ENCODE peak calls at places on chromosome 16, in four cellular contexts. F is HepG2, Y is K562, Z is GM12878. P is an unnamed sample.

GRCh38 chr16:16137110-16137509 is 86.2 kb downstream of the ABCC6 start:
- DNase-seq in F (no peak), Y (no peak), Z (no peak), P (no peak)

GRCh38 chr16:72099377-72099818 is 5.8 kb downstream of the DHX38 start:
- DNase-seq in F (peak; percentile 81), Y (peak; percentile 72), Z (peak; percentile 13), P (peak; percentile 87)

GRCh38 chr16:83701494-83701893 is 106.3 kb upstream of the HSBP1 start:
- DNase-seq in F (peak; percentile 33), Y (peak; percentile 63), Z (no peak), P (peak; percentile 29)

GRCh38 chr16:2194852-2195315 is 1.5 kb downstream of the CASKIN1 start:
- DNase-seq in F (peak; percentile 67), Y (peak; percentile 73), Z (peak; percentile 11), P (peak; percentile 82)

GRCh38 chr16:64925166-64925565 is 196.7 kb downstream of the CDH11 start:
- DNase-seq in F (no peak), Y (no peak), Z (no peak), P (no peak)

GRCh38 chr16:11972128-11972527 is 4.4 kb upstream of the SNX29 start:
- DNase-seq in F (peak; percentile 72), Y (no peak), Z (no peak), P (no peak)

GRCh38 chr16:81140930-81141780 is 45.0 kb upstream of the GCSH start:
- DNase-seq in F (peak; percentile 82), Y (peak; percentile 57), Z (no peak), P (no peak)

GRCh38 chr16:89593841-89594240 is 18.3 kb downstream of the CPNE7 start:
- DNase-seq in F (no peak), Y (no peak), Z (no peak), P (no peak)

GRCh38 chr16:11356573-11357331 is 11.5 kb downstream of the RMI2 start:
- DNase-seq in F (peak; percentile 81), Y (peak; percentile 79), Z (no peak), P (peak; percentile 74)

GRCh38 chr16:66660422-66661209 is 35.9 kb downstream of the CMTM4 start:
- DNase-seq in F (peak; percentile 84), Y (peak; percentile 89), Z (no peak), P (peak; percentile 84)

GRCh38 chr16:11530171-11530940 is 56.4 kb downstream of the LITAF start:
- DNase-seq in F (peak; percentile 27), Y (no peak), Z (no peak), P (peak; percentile 59)

GRCh38 chr16:81693467-81694303 is 85.4 kb upstream of the PLCG2 start:
- DNase-seq in F (no peak), Y (no peak), Z (no peak), P (no peak)

GRCh38 chr16:49353650-49354049 is 20.0 kb upstream of the C16orf78 start:
- DNase-seq in F (no peak), Y (no peak), Z (no peak), P (no peak)

GRCh38 chr16:56013962-56014552 is 138.9 kb upstream of the CES5A start:
- DNase-seq in F (peak; percentile 45), Y (peak; percentile 20), Z (no peak), P (no peak)

GRCh38 chr16:88423448-88423850 is 29.6 kb upstream of the ZFPM1 start:
- DNase-seq in F (no peak), Y (peak; percentile 28), Z (no peak), P (no peak)

GRCh38 chr16:88421301-88421700 is 31.8 kb upstream of the ZFPM1 start:
- DNase-seq in F (no peak), Y (no peak), Z (no peak), P (no peak)

GRCh38 chr16:88420496-88420895 is 32.6 kb upstream of the ZFPM1 start:
- DNase-seq in F (no peak), Y (no peak), Z (no peak), P (no peak)

GRCh38 chr16:88422733-88423447 is 30.2 kb upstream of the ZFPM1 start:
- DNase-seq in F (no peak), Y (no peak), Z (no peak), P (no peak)

DNA sequence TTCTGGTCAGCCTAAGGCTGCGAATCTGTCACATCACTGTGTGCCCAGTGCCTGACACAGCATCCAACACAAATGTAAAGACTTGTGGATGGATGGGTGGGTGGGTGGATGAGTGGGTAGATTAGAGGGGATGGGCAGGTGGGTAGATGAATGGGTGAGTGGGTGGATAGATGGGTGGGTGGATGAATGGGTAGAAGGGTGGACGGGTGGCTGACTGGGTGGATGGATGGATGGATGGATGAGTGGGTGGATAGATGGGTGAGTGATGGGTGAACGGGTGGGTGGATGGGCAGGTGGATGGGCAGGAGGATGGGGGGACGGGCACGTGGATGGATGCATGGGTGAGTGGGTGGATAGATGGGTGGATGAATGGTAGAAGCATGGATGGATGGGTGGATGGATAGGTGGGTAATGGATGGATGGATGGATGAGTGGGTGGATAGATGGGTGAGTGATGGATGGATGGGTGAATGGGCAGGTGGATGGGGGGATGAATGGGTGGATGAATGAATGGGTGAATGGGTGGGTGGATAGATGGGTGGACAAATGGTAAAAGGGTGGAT is 31.1 kb upstream of the ZFPM1 start:
- DNase-seq in F (no peak), Y (no peak), Z (no peak), P (no peak)
- TF ChIP-seq CHD4 in F (no peak), Y (no peak), Z (no peak), P (no peak)

GRCh38 chr16:3664187-3664896 is 9.9 kb downstream of the DNASE1 start:
- DNase-seq in F (no peak), Y (no peak), Z (no peak), P (no peak)
- TF ChIP-seq CHD4 in F (no peak), Y (no peak), Z (no peak), P (no peak)

GRCh38 chr16:85125570-85126382 is 13.5 kb upstream of the CIBAR2 start:
- DNase-seq in F (no peak), Y (no peak), Z (no peak), P (no peak)
- TF ChIP-seq CHD4 in F (no peak), Y (no peak), Z (no peak), P (no peak)

GRCh38 chr16:57611184-57611583 is 17.2 kb upstream of the ADGRG1 start:
- DNase-seq in F (no peak), Y (no peak), Z (no peak), P (peak; percentile 49)
- TF ChIP-seq CHD4 in F (no peak), Y (no peak), Z (no peak), P (no peak)

DNA sequence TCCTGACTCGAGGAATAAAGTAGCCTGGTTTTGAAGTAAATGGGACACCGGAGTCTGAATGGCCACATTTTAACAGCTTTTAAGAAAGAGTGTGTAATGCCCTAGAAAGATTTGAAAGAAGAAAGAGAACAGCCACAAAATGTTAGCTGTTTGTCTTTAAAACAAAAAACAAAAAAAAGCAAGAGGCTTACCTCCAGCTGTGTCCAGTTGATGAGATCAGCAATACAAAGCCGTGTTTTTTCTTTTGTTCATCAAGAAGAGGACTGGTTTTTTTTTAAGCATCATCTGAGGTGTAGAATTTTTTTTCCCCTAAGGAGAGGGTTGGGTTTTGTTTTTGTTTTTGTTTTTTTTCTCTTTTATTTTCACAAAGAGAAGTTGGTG is 58.8 kb downstream of the NKD1 start:
- DNase-seq in F (no peak), Y (no peak), Z (no peak), P (no peak)
- TF ChIP-seq CHD4 in F (no peak), Y (no peak), Z (no peak), P (no peak)

GRCh38 chr16:48062681-48063080 is 93.1 kb downstream of the ABCC12 start:
- DNase-seq in F (no peak), Y (no peak), Z (no peak), P (no peak)
- TF ChIP-seq CHD4 in F (no peak), Y (no peak), Z (no peak), P (no peak)

GRCh38 chr16:22220076-22220453 is 14.0 kb downstream of the EEF2K start:
- DNase-seq in F (no peak), Y (no peak), Z (no peak), P (no peak)
- TF ChIP-seq CHD4 in F (no peak), Y (no peak), Z (no peak), P (no peak)

DNA sequence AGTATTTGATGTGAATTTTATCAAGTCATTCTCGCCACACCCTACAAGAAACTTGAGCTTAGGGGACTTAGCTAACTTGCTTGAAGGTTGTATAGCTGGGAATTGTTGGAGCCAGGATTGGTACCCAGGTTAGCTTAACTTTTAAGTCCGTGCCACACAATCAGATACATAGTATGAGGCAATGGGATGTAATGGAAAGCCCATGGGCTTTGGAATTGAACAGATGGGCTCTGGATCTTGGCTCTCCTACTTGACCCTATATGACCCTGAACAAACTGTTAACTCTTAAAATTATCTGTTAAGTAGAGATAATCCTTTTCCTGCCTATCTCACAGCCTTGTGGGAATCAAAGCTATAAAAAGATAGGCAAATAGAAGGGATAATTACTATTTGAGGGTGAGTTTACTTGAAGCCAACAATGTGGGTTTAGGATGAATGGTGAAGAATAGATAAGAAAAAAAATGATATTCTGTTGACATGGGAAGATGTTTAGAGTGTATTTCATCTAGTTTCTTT is 51.9 kb upstream of the CACNG3 start:
- DNase-seq in F (no peak), Y (no peak), Z (no peak), P (no peak)
- TF ChIP-seq CHD4 in F (no peak), Y (no peak), Z (no peak), P (no peak)

DNA sequence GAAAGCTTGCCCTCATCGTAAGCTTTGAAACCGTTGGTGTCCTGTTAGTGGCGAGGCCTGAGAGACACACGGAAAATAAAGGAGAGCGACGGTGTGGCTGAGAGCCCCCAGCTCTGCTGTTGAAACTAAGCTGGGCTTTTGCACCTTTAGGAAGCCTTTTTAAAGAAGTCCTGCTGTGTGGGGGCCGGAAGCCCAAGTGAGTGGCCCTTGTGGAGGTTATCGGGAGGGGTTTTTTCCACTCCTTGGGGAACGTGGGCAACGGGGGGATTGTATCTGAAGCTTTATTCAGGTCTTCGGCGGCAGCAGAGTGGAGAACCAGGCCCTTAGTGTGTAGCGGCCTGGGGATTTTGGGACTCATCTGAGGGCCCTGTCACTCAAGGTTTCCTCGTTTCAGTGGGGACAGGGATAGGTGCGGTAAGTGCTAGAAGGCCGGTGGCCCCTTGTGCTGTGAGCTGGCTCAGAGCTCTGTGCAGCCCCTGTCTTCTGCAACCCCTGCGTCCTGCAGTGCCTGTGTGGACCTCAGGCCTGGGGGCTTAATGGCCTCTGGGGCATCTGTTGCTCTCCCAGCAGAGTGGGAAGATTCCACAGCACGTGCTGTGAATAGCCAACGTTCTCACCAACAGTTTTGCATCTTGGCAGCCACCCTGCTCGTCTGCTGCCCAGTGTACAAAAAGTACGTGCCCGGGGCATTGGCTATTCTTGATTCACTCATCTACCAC is 4.7 kb downstream of the FOXC2 start:
- DNase-seq in F (no peak), Y (no peak), Z (no peak), P (no peak)
- TF ChIP-seq CHD4 in F (no peak), Y (no peak), Z (no peak), P (no peak)

P was measured in A549.